ENCODE peak calls at places on chromosomes 2 and 18, in four cellular contexts. One of them, this sample, is unnamed.

GRCh38 chr2:64650722-64651338 is 2.9 kb downstream of the SERTAD2 start:
- DNase-seq in PC-9: no peak
- DNase-seq in HAP-1: no peak
- DNase-seq in aorta: no peak
- DNase-seq in this sample: no peak

GRCh38 chr18:2325308-2325849 is 245.9 kb downstream of the METTL4 start:
- DNase-seq in PC-9: no peak
- DNase-seq in HAP-1: no peak
- DNase-seq in aorta: no peak
- DNase-seq in this sample: no peak

GRCh38 chr2:189222440-189222839 is 42.9 kb upstream of the COL5A2 start:
- DNase-seq in PC-9: peak; percentile 51
- DNase-seq in HAP-1: no peak
- DNase-seq in aorta: peak; percentile 76
- DNase-seq in this sample: no peak

GRCh38 chr2:96500385-96501066 is 4.6 kb downstream of the NEURL3 start:
- DNase-seq in PC-9: no peak
- DNase-seq in HAP-1: no peak
- DNase-seq in aorta: no peak
- DNase-seq in this sample: peak; percentile 71

GRCh38 chr2:188326669-188327301 is 35.1 kb downstream of the GULP1 start:
- DNase-seq in PC-9: no peak
- DNase-seq in HAP-1: no peak
- DNase-seq in aorta: no peak
- DNase-seq in this sample: no peak

GRCh38 chr18:245282-245847 is 22.5 kb downstream of the THOC1 start:
- DNase-seq in PC-9: no peak
- DNase-seq in HAP-1: no peak
- DNase-seq in aorta: no peak
- DNase-seq in this sample: no peak

GRCh38 chr2:45134014-45134413 is 124.8 kb upstream of the SIX2 start:
- DNase-seq in PC-9: no peak
- DNase-seq in HAP-1: no peak
- DNase-seq in aorta: no peak
- DNase-seq in this sample: no peak

GRCh38 chr2:222319576-222320440 is 21.0 kb upstream of the PAX3 start:
- DNase-seq in PC-9: no peak
- DNase-seq in HAP-1: no peak
- DNase-seq in aorta: no peak
- DNase-seq in this sample: peak; percentile 81

GRCh38 chr2:20148841-20149702 is 75.9 kb downstream of the SDC1 start:
- DNase-seq in PC-9: peak; percentile 86
- DNase-seq in HAP-1: peak; percentile 90
- DNase-seq in aorta: no peak
- DNase-seq in this sample: no peak

GRCh38 chr2:69208023-69208595 is 178.9 kb downstream of the GFPT1 start:
- DNase-seq in PC-9: no peak
- DNase-seq in HAP-1: no peak
- DNase-seq in aorta: no peak
- DNase-seq in this sample: no peak

GRCh38 chr2:101781730-101782426 is 84.4 kb downstream of the MAP4K4 start:
- DNase-seq in PC-9: no peak
- DNase-seq in HAP-1: no peak
- DNase-seq in aorta: no peak
- DNase-seq in this sample: no peak

DNA sequence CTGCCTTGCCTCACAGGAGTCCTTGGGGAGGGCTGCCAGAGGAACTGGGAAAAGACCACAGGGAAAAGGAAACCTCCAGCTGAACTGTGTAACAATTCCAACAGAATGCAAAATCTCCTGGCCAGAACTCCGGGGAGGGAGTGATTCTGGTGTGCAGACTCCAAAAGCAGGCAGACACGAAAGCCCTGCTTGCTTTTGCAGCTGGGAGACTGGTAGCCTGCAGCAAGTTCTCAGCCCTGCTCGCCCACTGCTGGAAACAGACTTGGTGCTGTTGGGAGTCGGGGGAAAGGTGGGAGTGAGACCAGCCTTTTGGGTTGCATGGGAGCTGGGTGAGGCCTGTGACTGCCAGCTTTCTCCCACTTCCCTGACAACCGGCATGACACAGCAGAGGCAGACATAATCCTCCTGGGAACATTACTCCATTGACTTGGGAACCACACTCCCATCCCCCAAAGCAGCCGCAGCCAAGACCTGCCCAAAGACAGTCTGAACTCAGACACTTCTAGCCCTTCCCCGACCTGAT is 26.0 kb upstream of the NMI start:
- DNase-seq in PC-9: no peak
- DNase-seq in HAP-1: no peak
- DNase-seq in aorta: no peak
- DNase-seq in this sample: no peak
- H3K4me3 ChIP-seq in PC-9: no peak overlapping the region
- H3K4me3 ChIP-seq in HAP-1: no peak overlapping the region
- H3K4me3 ChIP-seq in aorta: no peak overlapping the region
- H3K4me3 ChIP-seq in this sample: no peak overlapping the region

GRCh38 chr2:241542278-241542605 is 16.3 kb upstream of the BOK start:
- DNase-seq in PC-9: no peak
- DNase-seq in HAP-1: no peak
- DNase-seq in aorta: no peak
- DNase-seq in this sample: peak; percentile 64

GRCh38 chr2:241540391-241540765 is 18.2 kb upstream of the BOK start:
- DNase-seq in PC-9: peak; percentile 58
- DNase-seq in HAP-1: no peak
- DNase-seq in aorta: no peak
- DNase-seq in this sample: peak; percentile 59

GRCh38 chr2:241539616-241540374 is 18.8 kb upstream of the BOK start:
- DNase-seq in PC-9: no peak
- DNase-seq in HAP-1: no peak
- DNase-seq in aorta: no peak
- DNase-seq in this sample: peak; percentile 47

GRCh38 chr2:241541564-241542277 is 16.8 kb upstream of the BOK start:
- DNase-seq in PC-9: no peak
- DNase-seq in HAP-1: no peak
- DNase-seq in aorta: no peak
- DNase-seq in this sample: peak; percentile 72

DNA sequence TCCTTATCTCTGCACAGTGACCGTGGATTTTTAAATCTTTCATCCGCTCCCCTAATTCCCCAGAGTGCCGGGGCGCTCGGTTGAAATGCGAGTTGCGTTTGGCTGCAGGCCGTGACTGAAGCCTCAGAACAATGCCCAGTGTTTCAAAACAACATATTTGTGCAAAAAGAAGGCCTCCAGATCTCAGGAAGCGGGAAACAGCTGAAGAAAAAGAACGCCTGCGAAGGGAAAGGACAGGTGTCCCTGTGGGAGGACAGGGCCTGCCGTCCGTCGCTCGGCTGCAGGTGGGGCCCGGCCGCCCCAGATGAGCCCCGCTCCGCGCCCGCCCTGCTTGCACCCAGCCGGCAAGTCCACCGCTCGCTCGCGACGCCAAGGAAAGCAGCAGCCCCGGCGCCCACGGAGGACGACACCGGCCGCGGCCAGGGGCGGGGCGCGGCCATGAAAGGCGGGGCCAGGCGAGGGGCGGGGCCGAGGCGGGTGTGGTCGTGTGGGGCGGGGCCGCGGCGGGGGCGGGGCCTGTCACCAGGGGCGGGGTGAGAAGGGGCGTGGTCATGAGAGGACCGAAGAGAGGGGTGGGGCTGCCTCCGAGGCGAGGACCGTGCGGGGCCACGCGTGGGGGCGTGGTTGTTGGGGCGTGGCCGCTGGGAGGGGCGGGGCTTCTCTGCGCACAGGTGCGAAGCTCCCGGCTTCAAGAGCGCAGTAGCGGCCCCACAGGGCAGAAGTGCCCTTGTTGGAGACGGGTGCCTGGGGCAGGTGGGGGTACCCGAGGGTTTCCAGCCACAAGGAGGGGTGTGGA is 17.6 kb upstream of the BOK start:
- DNase-seq in PC-9: no peak
- DNase-seq in HAP-1: peak; percentile 36
- DNase-seq in aorta: no peak
- DNase-seq in this sample: peak; percentile 79
- H3K4me3 ChIP-seq in PC-9: peak overlapping the region; percentile 54
- H3K4me3 ChIP-seq in HAP-1: peak overlapping the region; percentile 41
- H3K4me3 ChIP-seq in aorta: peak overlapping the region; percentile 25
- H3K4me3 ChIP-seq in this sample: peak overlapping the region; percentile 61

DNA sequence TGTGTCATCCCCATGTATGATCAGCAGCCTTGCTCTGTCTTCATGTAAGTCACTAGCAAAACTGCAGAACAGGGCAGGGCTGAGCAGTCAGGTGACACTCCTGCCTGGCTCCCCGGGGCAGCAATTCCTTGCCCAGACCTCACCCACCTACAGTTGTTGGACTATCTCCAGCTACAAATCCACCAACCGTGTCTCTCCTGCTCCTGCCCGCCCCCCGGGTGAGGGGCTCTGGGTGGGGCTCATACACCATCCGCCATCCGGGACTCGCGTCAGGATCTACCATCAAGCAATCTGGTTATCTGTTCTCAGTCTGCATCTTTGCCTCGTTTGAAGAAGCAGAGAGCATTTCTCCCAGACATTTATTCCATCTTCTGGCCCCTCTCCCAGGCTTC is 13.5 kb upstream of the GLI2 start:
- DNase-seq in PC-9: no peak
- DNase-seq in HAP-1: no peak
- DNase-seq in aorta: no peak
- DNase-seq in this sample: peak; percentile 68
- H3K4me3 ChIP-seq in PC-9: no peak overlapping the region
- H3K4me3 ChIP-seq in HAP-1: no peak overlapping the region
- H3K4me3 ChIP-seq in aorta: no peak overlapping the region
- H3K4me3 ChIP-seq in this sample: no peak overlapping the region

GRCh38 chr18:23689616-23690504 is 607 bp downstream of the LAMA3 start:
- DNase-seq in PC-9: no peak
- DNase-seq in HAP-1: no peak
- DNase-seq in aorta: peak; percentile 79
- DNase-seq in this sample: peak; percentile 72

GRCh38 chr18:23688528-23688927 is 725 bp upstream of the LAMA3 start:
- DNase-seq in PC-9: no peak
- DNase-seq in HAP-1: no peak
- DNase-seq in aorta: no peak
- DNase-seq in this sample: no peak

GRCh38 chr18:23693849-23694248 is 4.6 kb downstream of the LAMA3 start:
- DNase-seq in PC-9: no peak
- DNase-seq in HAP-1: no peak
- DNase-seq in aorta: no peak
- DNase-seq in this sample: no peak

GRCh38 chr18:23689031-23689615 is at the start of gene LAMA3:
- DNase-seq in PC-9: peak; percentile 40
- DNase-seq in HAP-1: peak; percentile 25
- DNase-seq in aorta: peak; percentile 87
- DNase-seq in this sample: peak; percentile 80

GRCh38 chr18:23690505-23691068 is 1.3 kb downstream of the LAMA3 start:
- DNase-seq in PC-9: no peak
- DNase-seq in HAP-1: no peak
- DNase-seq in aorta: no peak
- DNase-seq in this sample: no peak
- H3K4me3 ChIP-seq in PC-9: peak overlapping the region; percentile 67
- H3K4me3 ChIP-seq in HAP-1: no peak overlapping the region
- H3K4me3 ChIP-seq in aorta: no peak overlapping the region
- H3K4me3 ChIP-seq in this sample: no peak overlapping the region